ENCODE peak calls at places on chromosomes 7 and 10, in four cellular contexts. One of them, this sample, is unnamed.

GRCh38 chr10:52906046-52906445 is 133.5 kb upstream of the MBL2 start:
- DNase-seq in tibial nerve: no peak
- DNase-seq in transverse colon: no peak
- DNase-seq in stomach: no peak
- DNase-seq in this sample: no peak

GRCh38 chr7:122887198-122887597 is 938 bp upstream of the CADPS2 start:
- DNase-seq in transverse colon: peak; percentile 62
- DNase-seq in tibial nerve: peak; percentile 43
- DNase-seq in stomach: peak; percentile 78
- DNase-seq in this sample: no peak

GRCh38 chr10:5391780-5392179 is 12.8 kb downstream of the TUBAL3 start:
- DNase-seq in stomach: no peak
- DNase-seq in tibial nerve: no peak
- DNase-seq in transverse colon: no peak
- DNase-seq in this sample: no peak

GRCh38 chr7:158030566-158030965 is 557.1 kb downstream of the PTPRN2 start:
- DNase-seq in stomach: peak; percentile 16
- DNase-seq in tibial nerve: no peak
- DNase-seq in transverse colon: no peak
- DNase-seq in this sample: no peak

GRCh38 chr7:44313621-44314031 is 11.8 kb downstream of the CAMK2B start:
- DNase-seq in tibial nerve: no peak
- DNase-seq in transverse colon: no peak
- DNase-seq in stomach: peak; percentile 8
- DNase-seq in this sample: no peak

GRCh38 chr10:5583525-5584175 is 58.9 kb downstream of the CALML3 start:
- DNase-seq in tibial nerve: no peak
- DNase-seq in transverse colon: peak; percentile 79
- DNase-seq in stomach: peak; percentile 87
- DNase-seq in this sample: peak; percentile 37

GRCh38 chr7:154699421-154699820 is 303.5 kb downstream of the PAXIP1 start:
- DNase-seq in stomach: no peak
- DNase-seq in transverse colon: no peak
- DNase-seq in tibial nerve: no peak
- DNase-seq in this sample: no peak

GRCh38 chr10:128113026-128113425 is 13.2 kb downstream of the MKI67 start:
- DNase-seq in stomach: no peak
- DNase-seq in transverse colon: no peak
- DNase-seq in tibial nerve: no peak
- DNase-seq in this sample: no peak

GRCh38 chr10:19479854-19480253 is 336.4 kb upstream of the PLXDC2 start:
- DNase-seq in stomach: no peak
- DNase-seq in tibial nerve: no peak
- DNase-seq in transverse colon: no peak
- DNase-seq in this sample: no peak

GRCh38 chr10:36738738-36739431 is 386.5 kb upstream of the ANKRD30A start:
- DNase-seq in tibial nerve: no peak
- DNase-seq in transverse colon: no peak
- DNase-seq in stomach: no peak
- DNase-seq in this sample: no peak

GRCh38 chr7:82906502-82906901 is 256.2 kb downstream of the PCLO start:
- DNase-seq in stomach: no peak
- DNase-seq in transverse colon: no peak
- DNase-seq in tibial nerve: no peak
- DNase-seq in this sample: no peak

GRCh38 chr10:70742537-70743429 is 42.4 kb downstream of the TBATA start:
- DNase-seq in transverse colon: peak; percentile 36
- DNase-seq in tibial nerve: no peak
- DNase-seq in stomach: no peak
- DNase-seq in this sample: no peak

GRCh38 chr7:90570373-90570959 is 25.7 kb upstream of the CDK14 start:
- DNase-seq in stomach: no peak
- DNase-seq in tibial nerve: no peak
- DNase-seq in transverse colon: no peak
- DNase-seq in this sample: no peak

GRCh38 chr7:132187391-132187790 is 388.9 kb downstream of the PLXNA4 start:
- DNase-seq in transverse colon: no peak
- DNase-seq in tibial nerve: no peak
- DNase-seq in stomach: no peak
- DNase-seq in this sample: no peak

GRCh38 chr7:138388673-138389491 is 71.2 kb upstream of the TRIM24 start:
- DNase-seq in transverse colon: no peak
- DNase-seq in tibial nerve: no peak
- DNase-seq in stomach: no peak
- DNase-seq in this sample: no peak

GRCh38 chr10:81688459-81688858 is 186.5 kb upstream of the NRG3 start:
- DNase-seq in tibial nerve: no peak
- DNase-seq in stomach: no peak
- DNase-seq in transverse colon: no peak
- DNase-seq in this sample: no peak

GRCh38 chr7:156475179-156475578 is 165.4 kb upstream of the RNF32 start:
- DNase-seq in stomach: no peak
- DNase-seq in tibial nerve: no peak
- DNase-seq in transverse colon: no peak
- DNase-seq in this sample: peak; percentile 16

GRCh38 chr10:33950216-33950615 is 615.7 kb upstream of the NRP1 start:
- DNase-seq in tibial nerve: no peak
- DNase-seq in stomach: no peak
- DNase-seq in transverse colon: no peak
- DNase-seq in this sample: no peak

GRCh38 chr7:79009647-79010046 is 443.8 kb downstream of the MAGI2 start:
- DNase-seq in transverse colon: no peak
- DNase-seq in stomach: no peak
- DNase-seq in tibial nerve: no peak
- DNase-seq in this sample: no peak

GRCh38 chr7:130400120-130400572 is 19.9 kb downstream of the CPA1 start:
- DNase-seq in stomach: no peak
- DNase-seq in transverse colon: no peak
- DNase-seq in tibial nerve: no peak
- DNase-seq in this sample: no peak

GRCh38 chr7:14197280-14197679 is 207.8 kb upstream of the ETV1 start:
- DNase-seq in stomach: no peak
- DNase-seq in transverse colon: no peak
- DNase-seq in tibial nerve: no peak
- DNase-seq in this sample: no peak

GRCh38 chr10:92901819-92902234 is 53.5 kb downstream of the EXOC6 start:
- DNase-seq in transverse colon: no peak
- DNase-seq in tibial nerve: no peak
- DNase-seq in stomach: no peak
- DNase-seq in this sample: peak; percentile 56

GRCh38 chr10:131038056-131038455 is 273.5 kb downstream of the TCERG1L start:
- DNase-seq in stomach: peak; percentile 1
- DNase-seq in tibial nerve: no peak
- DNase-seq in transverse colon: no peak
- DNase-seq in this sample: no peak

GRCh38 chr10:71700735-71701368 is 18.7 kb downstream of the C10orf105 start:
- DNase-seq in tibial nerve: no peak
- DNase-seq in transverse colon: no peak
- DNase-seq in stomach: no peak
- DNase-seq in this sample: no peak

DNA sequence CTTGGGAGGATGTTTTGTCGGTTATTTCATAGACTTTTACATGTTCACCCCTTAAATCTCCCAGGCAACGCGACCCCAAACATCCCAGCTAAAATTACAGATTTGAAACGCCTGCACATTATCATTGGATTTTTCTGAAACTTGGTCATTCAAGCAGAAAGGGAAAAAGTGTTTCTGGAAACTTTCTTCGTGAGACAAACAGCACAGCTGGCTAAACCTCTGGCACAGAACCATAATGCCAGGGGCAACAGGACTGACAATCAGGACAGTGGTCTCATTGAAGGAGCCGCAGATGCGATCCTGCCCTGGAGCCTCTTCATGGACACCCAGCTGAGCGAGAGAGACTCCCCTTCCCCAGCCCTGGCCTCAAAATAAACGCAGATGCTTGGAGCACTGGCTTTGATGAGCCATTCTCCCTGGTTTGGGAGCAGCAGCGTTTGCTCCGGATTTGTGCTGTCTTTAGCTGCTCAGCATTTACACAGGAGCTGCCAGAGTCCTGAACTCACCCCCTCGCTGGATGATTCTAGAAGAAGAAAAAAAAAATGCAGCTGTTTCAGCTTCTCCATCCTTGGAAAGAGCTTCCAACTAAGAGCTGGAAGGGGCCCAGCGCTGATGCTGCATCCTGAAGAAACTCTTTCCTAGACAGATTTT is 30.0 kb downstream of the AFAP1L2 start:
- DNase-seq in stomach: no peak
- DNase-seq in transverse colon: peak; percentile 46
- DNase-seq in tibial nerve: peak; percentile 38
- DNase-seq in this sample: no peak
- TF ChIP-seq EP300 in stomach: no peak
- TF ChIP-seq EP300 in transverse colon: no peak
- TF ChIP-seq EP300 in tibial nerve: no peak
- TF ChIP-seq EP300 in this sample: no peak

GRCh38 chr7:85415743-85416142 is 228.9 kb upstream of the SEMA3D start:
- DNase-seq in stomach: no peak
- DNase-seq in transverse colon: no peak
- DNase-seq in tibial nerve: no peak
- DNase-seq in this sample: no peak
- TF ChIP-seq EP300 in stomach: no peak
- TF ChIP-seq EP300 in transverse colon: no peak
- TF ChIP-seq EP300 in tibial nerve: no peak
- TF ChIP-seq EP300 in this sample: no peak

GRCh38 chr10:69319911-69320316 is 41.6 kb downstream of the HK1 start:
- DNase-seq in stomach: no peak
- DNase-seq in transverse colon: no peak
- DNase-seq in tibial nerve: no peak
- DNase-seq in this sample: no peak

GRCh38 chr10:69317175-69318086 is 39.1 kb downstream of the HK1 start:
- DNase-seq in stomach: no peak
- DNase-seq in tibial nerve: no peak
- DNase-seq in transverse colon: no peak
- DNase-seq in this sample: no peak

GRCh38 chr10:69316313-69317059 is 38.2 kb downstream of the HK1 start:
- DNase-seq in transverse colon: no peak
- DNase-seq in tibial nerve: peak; percentile 45
- DNase-seq in stomach: no peak
- DNase-seq in this sample: no peak

GRCh38 chr10:69318997-69319727 is 40.9 kb downstream of the HK1 start:
- DNase-seq in tibial nerve: peak; percentile 40
- DNase-seq in stomach: peak; percentile 84
- DNase-seq in transverse colon: peak; percentile 87
- DNase-seq in this sample: no peak

GRCh38 chr10:69318087-69318996 is 40.0 kb downstream of the HK1 start:
- DNase-seq in stomach: peak; percentile 93
- DNase-seq in tibial nerve: peak; percentile 78
- DNase-seq in transverse colon: peak; percentile 94
- DNase-seq in this sample: peak; percentile 44
- TF ChIP-seq EP300 in stomach: no peak
- TF ChIP-seq EP300 in tibial nerve: no peak
- TF ChIP-seq EP300 in transverse colon: no peak
- TF ChIP-seq EP300 in this sample: no peak

GRCh38 chr10:113093188-113094113 is 143.4 kb downstream of the TCF7L2 start:
- DNase-seq in stomach: no peak
- DNase-seq in tibial nerve: no peak
- DNase-seq in transverse colon: peak; percentile 46
- DNase-seq in this sample: peak; percentile 8
- TF ChIP-seq EP300 in stomach: no peak
- TF ChIP-seq EP300 in tibial nerve: no peak
- TF ChIP-seq EP300 in transverse colon: no peak
- TF ChIP-seq EP300 in this sample: no peak

GRCh38 chr7:147022056-147022455 is 905.5 kb downstream of the CNTNAP2 start:
- DNase-seq in tibial nerve: no peak
- DNase-seq in transverse colon: no peak
- DNase-seq in stomach: no peak
- DNase-seq in this sample: no peak

DNA sequence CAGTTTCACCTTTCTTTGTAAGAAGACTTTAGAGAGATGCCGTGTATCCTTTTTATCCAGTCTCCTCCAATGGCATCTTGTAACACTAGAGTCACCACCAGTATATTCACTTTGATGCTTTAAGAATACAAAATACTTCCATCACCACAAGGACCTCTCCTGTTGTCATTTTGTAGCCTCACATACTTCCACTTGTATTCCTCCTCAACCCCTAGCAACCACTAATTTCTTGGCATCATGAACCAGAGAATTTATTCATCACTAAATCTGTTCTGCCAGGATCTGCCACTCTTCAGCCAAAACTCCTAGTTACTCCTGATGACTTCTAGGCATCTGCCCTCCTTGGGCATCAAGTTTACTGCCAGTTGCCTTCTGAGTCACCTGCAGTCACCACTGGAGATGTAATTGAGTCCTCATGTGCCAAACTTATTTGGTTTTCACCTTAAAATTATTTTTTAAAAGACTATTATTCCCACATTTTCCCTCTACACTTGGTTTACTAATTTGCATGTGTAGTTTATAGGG is 906.9 kb downstream of the CNTNAP2 start:
- DNase-seq in stomach: no peak
- DNase-seq in transverse colon: no peak
- DNase-seq in tibial nerve: no peak
- DNase-seq in this sample: no peak
- TF ChIP-seq EP300 in stomach: no peak
- TF ChIP-seq EP300 in transverse colon: no peak
- TF ChIP-seq EP300 in tibial nerve: no peak
- TF ChIP-seq EP300 in this sample: no peak

This sample was measured in GM12878.